ENCODE peak calls at places on chromosomes 16 and 17, in seven cellular contexts. K is NCI-H460; J is T follicular helper cell; V is stimulated activated CD4-positive, alpha-beta T cell treated with anti-CD3 and anti-CD28 coated beads, Interleukin-1b, Interleukin-23, amount 100 ng/mL, for 1 hour; X is fibroblast of lung; F is stimulated activated CD8-positive, alpha-beta memory T cell treated with anti-CD3 and anti-CD28 coated beads, Interleukin-4, amount 100 ng/mL, for 4 hours; C is kidney tubule cell. Q is an unnamed sample.

GRCh38 chr16:8849411-8850011 is 19.3 kb downstream of the CARHSP1 start:
- DNase-seq in J (no peak), F (no peak), X (peak; percentile 46), K (no peak), V (no peak), C (no peak), Q (peak; percentile 54)

GRCh38 chr17:66584927-66585326 is 250.0 kb upstream of the CACNG5 start:
- DNase-seq in F (no peak), X (no peak), C (no peak), V (no peak), J (no peak), K (no peak), Q (no peak)

GRCh38 chr16:9090101-9090959 is 1.1 kb upstream of the HAPSTR1 start:
- DNase-seq in F (peak; percentile 29), V (no peak), X (peak; percentile 37), J (peak; percentile 18), K (no peak), C (no peak), Q (no peak)

GRCh38 chr17:40980594-40980993 is 3.5 kb downstream of the KRT40 start:
- DNase-seq in X (peak; percentile 53), V (no peak), J (no peak), C (no peak), F (no peak), K (no peak), Q (no peak)

GRCh38 chr17:3892095-3892998 is 506 bp downstream of the CAMKK1 start:
- DNase-seq in V (peak; percentile 36), K (peak; percentile 81), J (peak; percentile 73), F (peak; percentile 75), X (peak; percentile 70), C (peak; percentile 85), Q (peak; percentile 66)

GRCh38 chr17:78411241-78411855 is 32.9 kb downstream of the PGS1 start:
- DNase-seq in C (no peak), J (no peak), X (no peak), V (no peak), F (no peak), K (no peak), Q (no peak)

GRCh38 chr17:39737761-39738567 is at the start of gene GRB7:
- DNase-seq in J (no peak), C (peak; percentile 78), F (no peak), V (no peak), K (no peak), X (no peak), Q (no peak)

GRCh38 chr17:29590979-29591736 is 1.7 kb upstream of the GIT1 start:
- DNase-seq in X (peak; percentile 84), V (no peak), C (peak; percentile 76), K (no peak), F (no peak), J (no peak), Q (peak; percentile 60)

GRCh38 chr17:12545877-12546513 is 119.7 kb upstream of the MYOCD start:
- DNase-seq in X (peak; percentile 38), C (peak; percentile 67), K (peak; percentile 63), F (no peak), J (no peak), V (no peak), Q (peak; percentile 23)

GRCh38 chr17:22704674-22705073 is 1012.4 kb downstream of the KCNJ18 start:
- DNase-seq in X (no peak), J (no peak), F (no peak), K (no peak), C (no peak), V (no peak), Q (no peak)

GRCh38 chr17:9321862-9322261 is 253.8 kb downstream of the STX8 start:
- DNase-seq in C (no peak), F (no peak), K (no peak), J (no peak), X (no peak), V (no peak), Q (no peak)

GRCh38 chr17:81427446-81428120 is 32.3 kb downstream of the BAHCC1 start:
- DNase-seq in X (no peak), C (no peak), J (no peak), V (no peak), K (no peak), F (no peak), Q (no peak)

GRCh38 chr16:52925143-52925542 is 127.6 kb downstream of the CHD9NB start:
- DNase-seq in J (no peak), V (no peak), C (no peak), F (no peak), K (no peak), X (no peak), Q (no peak)

GRCh38 chr17:27354491-27355081 is 60.7 kb downstream of the WSB1 start:
- DNase-seq in K (no peak), X (no peak), C (peak; percentile 77), J (no peak), V (no peak), F (no peak), Q (no peak)

GRCh38 chr16:15521758-15522509 is 87.5 kb downstream of the BMERB1 start:
- DNase-seq in F (no peak), J (no peak), C (no peak), V (no peak), X (no peak), K (no peak), Q (no peak)